ENCODE peak calls at places on chromosome 5, in four cellular contexts. V, I, Y and F are unnamed samples.

GRCh38 chr5:38832810-38833209 is 13.0 kb upstream of the OSMR start:
- ATAC-seq in V (no peak), Y (no peak), I (no peak), F (no peak)

GRCh38 chr5:108786806-108787483 is 39.2 kb downstream of the FER start:
- ATAC-seq in V (no peak), Y (no peak), I (peak; percentile 23), F (no peak)

GRCh38 chr5:109455598-109456096 is 45.9 kb upstream of the PJA2 start:
- ATAC-seq in V (peak; percentile 100), I (peak; percentile 93), Y (peak; percentile 90), F (peak; percentile 100)

GRCh38 chr5:45274241-45274640 is 421.9 kb downstream of the HCN1 start:
- ATAC-seq in I (no peak), Y (no peak), V (no peak), F (no peak)

GRCh38 chr5:69074664-69075521 is 18.9 kb upstream of the SLC30A5 start:
- ATAC-seq in Y (no peak), I (no peak), V (no peak), F (no peak)

GRCh38 chr5:11619339-11620028 is 284.8 kb downstream of the CTNND2 start:
- ATAC-seq in I (peak; percentile 76), Y (no peak), V (no peak), F (no peak)

GRCh38 chr5:142235870-142236672 is 88.8 kb downstream of the SPRY4 start:
- ATAC-seq in V (no peak), I (no peak), Y (no peak), F (no peak)

GRCh38 chr5:167970002-167970401 is 321.4 kb upstream of the WWC1 start:
- ATAC-seq in Y (no peak), I (no peak), V (no peak), F (peak; percentile 54)

GRCh38 chr5:26791021-26791420 is 247.4 kb downstream of the CDH9 start:
- ATAC-seq in V (no peak), I (no peak), Y (no peak), F (no peak)

GRCh38 chr5:147303251-147303650 is 68.4 kb downstream of the STK32A start:
- ATAC-seq in I (no peak), Y (no peak), V (no peak), F (no peak)

GRCh38 chr5:18744441-18744840 is 1110.2 kb downstream of the TAF11L14 start:
- ATAC-seq in Y (no peak), V (peak; percentile 59), I (no peak), F (peak; percentile 54)

GRCh38 chr5:38680094-38680765 is 123.8 kb upstream of the LIFR start:
- ATAC-seq in I (peak; percentile 29), V (no peak), Y (no peak), F (no peak)

GRCh38 chr5:169695025-169695625 is 58.0 kb downstream of the DOCK2 start:
- ATAC-seq in Y (no peak), I (no peak), V (no peak), F (no peak)